ENCODE peak calls at places on chromosome 18, in four cellular contexts. Z is HepG2, O is K562, K is A549. I is an unnamed sample.
A peak's percentile ranks its signal among the peaks of the same experiment; 100 is the strongest.

GRCh38 chr18:74375999-74376398 is 60.4 kb downstream of the C18orf63 start:
- DNase-seq in Z (no peak), O (no peak), K (peak; percentile 16), I (no peak)

GRCh38 chr18:1057367-1057766 is 152.7 kb downstream of the ADCYAP1 start:
- DNase-seq in Z (no peak), O (no peak), K (no peak), I (no peak)

GRCh38 chr18:42183746-42184145 is 228.7 kb downstream of the PIK3C3 start:
- DNase-seq in Z (no peak), O (no peak), K (peak; percentile 7), I (peak; percentile 19)

GRCh38 chr18:63150942-63151421 is 168.6 kb downstream of the BCL2 start:
- DNase-seq in Z (no peak), O (no peak), K (no peak), I (no peak)

GRCh38 chr18:46268662-46269061 is 164.5 kb downstream of the HAUS1 start:
- DNase-seq in Z (no peak), O (no peak), K (no peak), I (no peak)

GRCh38 chr18:62458346-62458745 is 64.5 kb upstream of the ZCCHC2 start:
- DNase-seq in Z (peak; percentile 36), O (no peak), K (no peak), I (no peak)

GRCh38 chr18:46474487-46475366 is 182.3 kb downstream of the LOXHD1 start:
- DNase-seq in Z (no peak), O (no peak), K (no peak), I (no peak)

GRCh38 chr18:46134920-46135675 is 30.9 kb downstream of the HAUS1 start:
- DNase-seq in Z (no peak), O (no peak), K (no peak), I (no peak)

GRCh38 chr18:44320619-44321460 is 359.8 kb upstream of the SETBP1 start:
- DNase-seq in Z (no peak), O (no peak), K (no peak), I (peak; percentile 1)

GRCh38 chr18:14921547-14921946 is 173.6 kb downstream of the ANKRD30B start:
- DNase-seq in Z (no peak), O (no peak), K (no peak), I (no peak)

GRCh38 chr18:62790836-62791772 is 75.8 kb downstream of the PHLPP1 start:
- DNase-seq in Z (no peak), O (no peak), K (no peak), I (no peak)

GRCh38 chr18:45690975-45691815 is 32.8 kb upstream of the SLC14A1 start:
- DNase-seq in Z (peak; percentile 46), O (peak; percentile 48), K (peak; percentile 31), I (peak; percentile 81)

GRCh38 chr18:2978626-2979025 is 34.3 kb downstream of the LPIN2 start:
- DNase-seq in Z (no peak), O (no peak), K (peak; percentile 21), I (peak; percentile 26)

GRCh38 chr18:46712406-46712805 is 44.4 kb downstream of the ST8SIA5 start:
- DNase-seq in Z (no peak), O (no peak), K (no peak), I (no peak)

GRCh38 chr18:30814446-30814845 is 228.1 kb downstream of the DSC3 start:
- DNase-seq in Z (no peak), O (no peak), K (no peak), I (no peak)

GRCh38 chr18:54878057-54878661 is 49.9 kb downstream of the RAB27B start:
- DNase-seq in Z (no peak), O (no peak), K (no peak), I (no peak)

GRCh38 chr18:75340206-75340605 is 87.3 kb downstream of the SMIM21 start:
- DNase-seq in Z (no peak), O (no peak), K (no peak), I (no peak)

GRCh38 chr18:59172664-59173249 is 33.1 kb downstream of the SEC11C start:
- DNase-seq in Z (no peak), O (no peak), K (no peak), I (no peak)

GRCh38 chr18:67599277-67599676 is 82.8 kb upstream of the DSEL start:
- DNase-seq in Z (no peak), O (no peak), K (no peak), I (no peak)

GRCh38 chr18:53408271-53408670 is 816.2 kb downstream of the MBD2 start:
- DNase-seq in Z (no peak), O (no peak), K (no peak), I (peak; percentile 10)

GRCh38 chr18:55912071-55912470 is 324.1 kb upstream of the TCF4 start:
- DNase-seq in Z (no peak), O (no peak), K (no peak), I (no peak)

GRCh38 chr18:27861539-27861938 is 315.4 kb downstream of the CDH2 start:
- DNase-seq in Z (no peak), O (no peak), K (no peak), I (no peak)

GRCh38 chr18:62614499-62614898 is 91.7 kb downstream of the ZCCHC2 start:
- DNase-seq in Z (no peak), O (no peak), K (no peak), I (peak; percentile 7)

GRCh38 chr18:22432672-22433137 is 15.0 kb upstream of the CTAGE1 start:
- DNase-seq in Z (no peak), O (peak; percentile 48), K (peak; percentile 71), I (peak; percentile 20)
- TF ChIP-seq POLR2A in Z (no peak), O (no peak), K (no peak), I (no peak)

DNA sequence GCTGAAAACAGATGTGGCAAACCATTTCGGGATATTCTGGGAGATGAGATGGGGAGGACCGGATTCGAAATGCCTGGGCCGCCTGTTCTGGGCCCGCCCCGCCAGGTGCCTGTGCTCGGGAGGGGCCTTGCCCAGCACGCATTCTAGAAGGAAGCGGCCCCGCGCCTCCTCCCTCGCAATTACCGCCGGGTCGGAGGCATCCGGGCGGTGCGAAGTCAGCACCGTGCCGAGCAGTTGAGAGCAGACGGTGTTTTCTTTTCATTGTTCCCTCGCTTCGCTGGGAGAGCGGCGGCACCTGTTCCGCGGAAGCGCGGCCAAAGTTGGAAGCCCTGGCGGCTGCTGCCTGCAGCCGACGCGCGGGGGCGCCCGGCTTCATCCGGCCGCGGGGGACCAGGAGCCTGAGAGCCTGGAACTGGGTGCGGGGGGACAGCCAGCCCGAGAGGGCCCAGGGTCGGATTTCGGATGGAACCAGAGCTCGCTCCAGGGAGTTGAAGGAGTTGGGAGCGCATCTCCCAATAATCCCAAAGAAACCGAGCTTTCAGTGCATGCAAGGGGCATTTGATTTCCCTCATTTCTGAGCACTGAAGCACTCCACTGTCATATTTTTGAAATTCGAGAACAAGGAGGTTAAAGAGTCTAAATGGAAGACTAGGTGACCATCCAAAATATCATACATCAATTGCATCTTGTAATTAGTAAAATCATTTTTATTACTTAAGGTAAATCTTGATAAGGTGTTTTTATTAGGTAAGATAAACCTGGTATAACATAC is 241.8 kb upstream of the RAB12 start:
- DNase-seq in Z (no peak), O (peak; percentile 37), K (no peak), I (peak; percentile 2)
- TF ChIP-seq MYC in Z (no peak), O (no peak), K (no peak), I (no peak)

GRCh38 chr18:24941164-24941951 is 410.6 kb downstream of the ZNF521 start:
- DNase-seq in Z (no peak), O (no peak), K (no peak), I (no peak)

GRCh38 chr18:24947521-24948305 is 404.3 kb downstream of the ZNF521 start:
- DNase-seq in Z (no peak), O (no peak), K (no peak), I (no peak)

GRCh38 chr18:24940416-24940815 is 411.6 kb downstream of the ZNF521 start:
- DNase-seq in Z (no peak), O (no peak), K (no peak), I (no peak)

GRCh38 chr18:24937624-24938285 is 414.2 kb downstream of the ZNF521 start:
- DNase-seq in Z (no peak), O (no peak), K (no peak), I (no peak)

DNA sequence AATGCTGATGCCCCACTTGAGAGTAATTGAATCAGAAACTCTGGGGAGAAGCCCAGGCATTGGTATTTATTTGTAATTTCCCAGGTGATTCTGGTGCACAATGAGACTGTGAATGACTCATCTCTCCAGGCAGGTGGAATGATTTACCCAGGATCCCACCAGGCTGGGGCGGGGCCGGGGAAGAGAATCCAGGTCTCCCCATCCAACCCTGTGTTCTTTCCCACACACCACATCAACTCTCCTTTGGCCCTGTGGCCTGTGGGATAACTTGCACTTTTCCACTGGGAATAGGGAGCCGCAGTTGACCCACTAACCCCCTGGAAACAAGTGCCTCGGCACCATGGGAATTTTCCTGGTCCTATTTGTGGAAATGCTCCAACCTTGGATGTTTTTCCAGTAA is 409.8 kb downstream of the ZNF521 start:
- DNase-seq in Z (no peak), O (no peak), K (no peak), I (no peak)
- TF ChIP-seq MAX in Z (no peak), O (no peak), K (no peak), I (no peak)

GRCh38 chr18:34506198-34506597 is 203.9 kb upstream of the DTNA start:
- DNase-seq in Z (no peak), O (no peak), K (no peak), I (no peak)

GRCh38 chr18:34501553-34501952 is 208.5 kb upstream of the DTNA start:
- DNase-seq in Z (peak; percentile 53), O (no peak), K (no peak), I (no peak)
- TF ChIP-seq POLR2A in Z (no peak), O (no peak), K (no peak), I (no peak)

DNA sequence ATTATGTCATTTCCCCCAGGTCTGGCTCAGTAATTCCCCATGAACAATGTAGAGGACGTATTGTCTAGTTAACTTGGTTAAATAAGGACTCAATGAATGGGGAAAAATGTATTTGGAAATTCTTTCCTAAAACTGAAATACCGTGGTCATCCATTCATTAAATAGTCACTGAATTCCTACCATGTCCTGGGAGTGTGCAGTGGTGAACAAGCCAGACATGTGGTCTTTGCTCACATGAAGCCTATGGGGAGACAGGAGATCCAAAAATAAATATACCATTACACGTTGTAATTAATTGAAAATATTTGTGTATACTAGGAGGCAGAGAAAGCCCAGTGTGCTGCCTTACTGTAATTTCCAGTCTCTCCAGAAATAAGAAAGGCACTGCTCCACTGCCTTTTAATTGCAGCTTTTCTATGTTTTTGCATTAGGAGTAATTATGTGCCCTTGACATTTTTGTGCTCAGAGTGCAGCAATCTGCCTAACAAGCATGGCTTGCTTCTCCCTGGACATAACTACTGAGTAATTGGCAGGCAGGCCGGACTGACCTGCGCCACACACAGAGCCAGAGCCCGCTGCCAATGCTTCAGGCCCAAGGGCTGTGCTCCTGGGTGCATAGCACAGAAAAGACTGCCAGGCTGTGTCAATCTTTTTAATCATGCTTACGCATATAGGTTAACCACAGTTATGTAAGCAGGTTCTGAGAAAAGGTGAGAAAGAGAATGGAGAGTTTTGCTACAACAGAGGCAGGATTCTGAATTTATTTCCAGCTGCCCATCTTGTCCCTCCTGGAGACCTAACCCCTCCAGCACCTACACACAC is 22.2 kb upstream of the TTC39C start:
- DNase-seq in Z (no peak), O (no peak), K (no peak), I (no peak)
- TF ChIP-seq MYC in Z (no peak), O (no peak), K (no peak), I (no peak)

DNA sequence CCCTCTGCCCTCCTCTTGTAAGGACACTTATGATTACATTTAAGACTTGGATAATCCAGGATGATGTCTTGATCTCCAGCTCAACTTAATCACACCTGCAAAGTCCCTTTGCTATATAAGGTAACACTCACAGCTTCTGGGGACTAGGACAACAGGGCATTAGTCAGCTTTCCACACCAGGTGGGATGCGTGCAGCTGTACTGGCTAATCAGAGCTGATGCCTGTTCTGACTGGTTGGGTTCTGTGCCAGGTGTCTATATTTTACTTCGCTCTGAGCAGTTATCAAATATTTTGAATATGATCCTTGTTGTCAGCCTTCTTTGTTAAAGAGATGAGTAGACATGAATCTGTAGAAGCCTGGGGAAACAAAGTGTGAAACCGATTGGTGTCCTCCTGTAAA is 115.5 kb upstream of the ATP8B1 start:
- DNase-seq in Z (no peak), O (no peak), K (no peak), I (no peak)
- TF ChIP-seq MAX in Z (no peak), O (no peak), K (no peak), I (no peak)

GRCh38 chr18:76491801-76492668 is 3.0 kb downstream of the ZNF516 start:
- DNase-seq in Z (no peak), O (no peak), K (peak; percentile 26), I (peak; percentile 65)
- TF ChIP-seq POLR2A in Z (peak; percentile 65), O (no peak), K (no peak), I (peak; percentile 14)

I was measured in NB4.